ENCODE peak calls at places on chromosomes 2 and 18, in eight cellular contexts. E, H, K, L, Q, T, X and W are unnamed samples.

GRCh38 chr2:178514664-178515063 is 34.4 kb downstream of the PLEKHA3 start:
- DNase-seq in E (no peak), H (no peak), K (no peak), L (no peak), Q (no peak), T (no peak), X (peak), W (no peak)

GRCh38 chr2:195486987-195487644 is 169.9 kb upstream of the SLC39A10 start:
- DNase-seq in E (no peak), H (no peak), K (peak), L (no peak), Q (no peak), T (no peak), X (peak), W (no peak)

GRCh38 chr2:2501454-2502108 is 170.5 kb upstream of the MYT1L start:
- DNase-seq in E (no peak), H (no peak), K (peak), L (no peak), Q (no peak), T (no peak), X (no peak), W (no peak)

GRCh38 chr2:164542584-164543021 is 78.7 kb downstream of the GRB14 start:
- DNase-seq in E (peak), H (no peak), K (no peak), L (no peak), Q (no peak), T (no peak), X (no peak), W (no peak)

GRCh38 chr18:52826994-52827393 is 487.0 kb downstream of the DCC start:
- DNase-seq in E (no peak), H (no peak), K (no peak), L (no peak), Q (no peak), T (no peak), X (no peak), W (no peak)

GRCh38 chr2:8657423-8658062 is 24.3 kb upstream of the ID2 start:
- DNase-seq in E (no peak), H (no peak), K (no peak), L (no peak), Q (no peak), T (no peak), X (no peak), W (no peak)

GRCh38 chr2:2183135-2183534 is 147.9 kb downstream of the MYT1L start:
- DNase-seq in E (no peak), H (no peak), K (no peak), L (no peak), Q (no peak), T (no peak), X (no peak), W (no peak)

GRCh38 chr18:67132919-67133318 is 383.6 kb downstream of the DSEL start:
- DNase-seq in E (no peak), H (no peak), K (no peak), L (no peak), Q (no peak), T (no peak), X (no peak), W (no peak)

GRCh38 chr2:124623560-124623959 is 598.5 kb downstream of the CNTNAP5 start:
- DNase-seq in E (no peak), H (no peak), K (no peak), L (no peak), Q (no peak), T (peak), X (no peak), W (no peak)

GRCh38 chr2:105698820-105699219 is 45.9 kb upstream of the NCK2 start:
- DNase-seq in E (no peak), H (no peak), K (no peak), L (no peak), Q (no peak), T (no peak), X (no peak), W (no peak)

GRCh38 chr2:188314314-188315054 is 22.8 kb downstream of the GULP1 start:
- DNase-seq in E (no peak), H (no peak), K (peak), L (no peak), Q (no peak), T (peak), X (no peak), W (no peak)

GRCh38 chr2:129296401-129297343 is 682.8 kb upstream of the RAB6C start:
- DNase-seq in E (no peak), H (no peak), K (peak), L (no peak), Q (no peak), T (no peak), X (no peak), W (no peak)

GRCh38 chr2:232214053-232214452 is 164.5 kb upstream of the ALPP start:
- DNase-seq in E (no peak), H (no peak), K (no peak), L (no peak), Q (no peak), T (no peak), X (no peak), W (no peak)

GRCh38 chr18:9619056-9619455 is 4.7 kb upstream of the PPP4R1 start:
- DNase-seq in E (no peak), H (no peak), K (no peak), L (no peak), Q (no peak), T (no peak), X (no peak), W (no peak)

GRCh38 chr2:237859533-237860272 is at the start of gene RAMP1:
- DNase-seq in E (no peak), H (no peak), K (no peak), L (no peak), Q (no peak), T (peak), X (no peak), W (peak)

GRCh38 chr2:199488772-199489400 is 31.1 kb upstream of the SATB2 start:
- DNase-seq in E (no peak), H (no peak), K (peak), L (no peak), Q (no peak), T (peak), X (peak), W (peak)

GRCh38 chr2:37468139-37468538 is 123.7 kb downstream of the QPCT start:
- DNase-seq in E (no peak), H (no peak), K (no peak), L (no peak), Q (no peak), T (no peak), X (no peak), W (no peak)

GRCh38 chr2:235954888-235955480 is 213.2 kb downstream of the GBX2 start:
- DNase-seq in E (no peak), H (no peak), K (no peak), L (no peak), Q (no peak), T (no peak), X (no peak), W (no peak)

GRCh38 chr2:127361929-127362328 is 25.8 kb downstream of the MAP3K2 start:
- DNase-seq in E (no peak), H (no peak), K (no peak), L (no peak), Q (no peak), T (no peak), X (no peak), W (no peak)

GRCh38 chr2:84796798-84797197 is 84.1 kb downstream of the TRABD2A start:
- DNase-seq in E (no peak), H (no peak), K (no peak), L (no peak), Q (no peak), T (no peak), X (no peak), W (no peak)

GRCh38 chr2:39119732-39120520 is 925 bp downstream of the SOS1 start:
- DNase-seq in E (no peak), H (no peak), K (peak), L (peak), Q (peak), T (peak), X (peak), W (peak)

GRCh38 chr2:215635071-215635787 is 199.4 kb upstream of the FN1 start:
- DNase-seq in E (no peak), H (no peak), K (no peak), L (no peak), Q (no peak), T (no peak), X (no peak), W (no peak)

GRCh38 chr18:58391932-58392331 is 237.0 kb downstream of the ALPK2 start:
- DNase-seq in E (no peak), H (no peak), K (no peak), L (peak), Q (no peak), T (peak), X (no peak), W (no peak)

GRCh38 chr2:102147935-102148334 is 5.4 kb downstream of the IL1R1 start:
- DNase-seq in E (no peak), H (no peak), K (no peak), L (no peak), Q (no peak), T (no peak), X (peak), W (no peak)

GRCh38 chr2:67996772-67997527 is 65.9 kb downstream of the C1D start:
- DNase-seq in E (no peak), H (no peak), K (no peak), L (no peak), Q (no peak), T (no peak), X (no peak), W (no peak)

GRCh38 chr2:228140934-228141528 is 40.5 kb downstream of the SPHKAP start:
- DNase-seq in E (no peak), H (no peak), K (no peak), L (no peak), Q (no peak), T (no peak), X (peak), W (no peak)

GRCh38 chr2:141015339-141016047 is 1115.3 kb downstream of the LRP1B start:
- DNase-seq in E (no peak), H (no peak), K (no peak), L (no peak), Q (no peak), T (peak), X (no peak), W (no peak)

GRCh38 chr18:33711514-33711913 is 133.5 kb downstream of the ASXL3 start:
- DNase-seq in E (no peak), H (no peak), K (no peak), L (no peak), Q (no peak), T (no peak), X (no peak), W (no peak)

GRCh38 chr2:187552959-187553681 is 1.1 kb downstream of the TFPI start:
- DNase-seq in E (no peak), H (no peak), K (no peak), L (no peak), Q (no peak), T (no peak), X (peak), W (no peak)

GRCh38 chr2:217160978-217161973 is 301.4 kb upstream of the TNP1 start:
- DNase-seq in E (no peak), H (no peak), K (no peak), L (no peak), Q (no peak), T (no peak), X (peak), W (no peak)

GRCh38 chr18:44777429-44778192 is 96.9 kb downstream of the SETBP1 start:
- DNase-seq in E (no peak), H (peak), K (no peak), L (peak), Q (no peak), T (no peak), X (no peak), W (no peak)

GRCh38 chr18:42401131-42401673 is 446.2 kb downstream of the PIK3C3 start:
- DNase-seq in E (no peak), H (no peak), K (no peak), L (no peak), Q (no peak), T (peak), X (no peak), W (no peak)
- TF ChIP-seq CTCF in E (no peak), H (no peak), K (peak), L (no peak), Q (no peak), T (peak), X (no peak), W (no peak)

GRCh38 chr2:144730711-144731110 is 210.8 kb upstream of the ZEB2 start:
- DNase-seq in E (no peak), H (no peak), K (no peak), L (no peak), Q (no peak), T (no peak), X (no peak), W (no peak)
- TF ChIP-seq CTCF in E (no peak), H (no peak), K (no peak), L (no peak), Q (no peak), T (no peak), X (no peak), W (no peak)

DNA sequence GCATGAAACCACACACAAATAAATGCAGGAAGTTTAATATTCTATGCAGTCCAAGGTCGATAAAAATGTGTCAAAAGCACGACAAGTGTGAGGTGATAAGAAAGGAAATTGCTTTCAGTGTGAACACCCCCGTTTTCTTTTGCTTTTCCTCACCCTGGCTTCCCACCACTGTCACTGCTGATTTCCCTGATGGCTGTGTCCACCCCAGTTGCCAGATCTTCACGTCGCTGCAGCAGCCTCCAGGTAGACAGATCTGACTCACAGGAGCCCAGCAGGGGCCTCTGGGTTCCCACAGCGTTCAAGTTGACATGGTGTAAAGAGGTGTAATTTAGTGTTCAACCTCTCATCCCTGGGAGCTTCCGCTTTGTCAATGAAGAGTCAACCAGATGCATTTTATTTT is 128.0 kb upstream of the TACR1 start:
- DNase-seq in E (no peak), H (no peak), K (no peak), L (no peak), Q (no peak), T (no peak), X (no peak), W (no peak)
- TF ChIP-seq CTCF in E (no peak), H (no peak), K (no peak), L (no peak), Q (no peak), T (no peak), X (no peak), W (no peak)

DNA sequence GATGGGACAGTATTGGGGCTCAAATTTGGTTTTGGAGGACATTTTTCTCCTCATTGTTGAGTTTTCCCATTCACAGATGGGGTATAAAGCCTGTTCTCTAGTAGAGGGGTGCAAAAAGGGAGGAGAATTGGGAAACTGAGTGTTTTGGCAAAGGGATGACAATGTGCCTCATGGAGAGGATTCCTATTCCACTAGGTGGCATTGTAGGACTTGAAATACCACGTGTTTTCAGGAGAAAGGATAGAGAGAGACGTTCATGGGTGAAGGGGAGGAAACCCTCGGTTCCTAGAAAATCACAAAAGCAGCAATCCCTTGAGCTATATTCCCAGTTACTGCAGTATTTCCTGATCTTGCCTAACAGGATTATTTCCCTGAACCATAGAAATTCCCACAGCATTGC is 113.7 kb upstream of the SRD5A2 start:
- DNase-seq in E (no peak), H (no peak), K (no peak), L (no peak), Q (no peak), T (peak), X (no peak), W (no peak)
- TF ChIP-seq CTCF in E (no peak), H (no peak), K (peak), L (no peak), Q (no peak), T (peak), X (no peak), W (no peak)

DNA sequence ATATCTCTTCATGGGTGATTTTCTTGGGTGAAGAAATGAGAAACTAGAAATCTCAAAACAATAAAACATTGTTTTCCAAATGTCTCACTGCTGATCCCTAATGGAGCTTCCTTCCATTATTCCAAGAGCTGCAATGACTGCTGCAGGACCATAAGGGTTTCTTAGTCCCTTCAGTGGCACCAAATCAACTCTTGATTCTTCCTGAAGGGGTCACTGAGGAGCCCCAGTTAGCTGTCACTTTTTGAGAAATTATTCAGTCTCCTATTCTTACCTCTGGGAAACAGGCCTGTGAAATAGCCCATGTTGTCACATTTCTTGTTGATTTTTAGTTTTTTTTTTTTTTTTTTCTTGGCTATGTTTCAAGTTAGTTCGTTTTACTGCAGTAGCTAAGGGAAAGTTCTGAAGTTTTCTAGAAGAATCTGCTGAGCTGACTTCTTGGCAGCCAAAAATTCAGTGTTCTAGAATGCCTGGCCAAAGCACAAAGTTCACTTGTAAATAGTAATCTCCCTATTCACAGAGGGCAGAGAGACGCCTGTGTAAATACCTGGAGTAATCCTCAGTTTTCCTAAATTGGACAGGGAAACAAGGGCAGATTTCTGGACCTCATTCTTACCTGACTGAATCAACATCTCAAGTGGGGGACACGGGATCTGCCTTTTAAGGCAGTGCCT is 480.0 kb downstream of the RIT2 start:
- DNase-seq in E (no peak), H (no peak), K (no peak), L (no peak), Q (no peak), T (peak), X (no peak), W (no peak)
- TF ChIP-seq CTCF in E (no peak), H (no peak), K (peak), L (no peak), Q (no peak), T (peak), X (no peak), W (peak)

GRCh38 chr2:62163106-62163831 is 32.6 kb upstream of the B3GNT2 start:
- DNase-seq in E (no peak), H (no peak), K (no peak), L (no peak), Q (no peak), T (peak), X (no peak), W (no peak)

GRCh38 chr2:62156861-62157496 is 38.9 kb upstream of the B3GNT2 start:
- DNase-seq in E (no peak), H (no peak), K (no peak), L (no peak), Q (no peak), T (no peak), X (no peak), W (no peak)

GRCh38 chr2:62163834-62164233 is 32.1 kb upstream of the B3GNT2 start:
- DNase-seq in E (no peak), H (no peak), K (no peak), L (no peak), Q (no peak), T (peak), X (no peak), W (no peak)

GRCh38 chr2:62158444-62159121 is 37.3 kb upstream of the B3GNT2 start:
- DNase-seq in E (no peak), H (no peak), K (no peak), L (peak), Q (no peak), T (no peak), X (no peak), W (no peak)
- TF ChIP-seq CTCF in E (no peak), H (no peak), K (no peak), L (no peak), Q (no peak), T (no peak), X (no peak), W (no peak)